ENCODE peak calls at places on chromosomes 5 and 9, in six cellular contexts. One of them, this sample, is unnamed.

GRCh38 chr9:91255327-91255726 is 106.4 kb downstream of the AUH start:
- DNase-seq in mucosa of descending colon: no peak
- DNase-seq in WTC11: no peak
- DNase-seq in stimulated activated CD4-positive, alpha-beta T cell treated with anti-CD3 and anti-CD28 coated beads, Interleukin-2, amount 100 ng/mL, for 24 hours: no peak
- DNase-seq in SIG-M5: no peak
- DNase-seq in left cardiac atrium: no peak
- DNase-seq in this sample: no peak

GRCh38 chr5:156094001-156094400 is 233.0 kb upstream of the SGCD start:
- DNase-seq in stimulated activated CD4-positive, alpha-beta T cell treated with anti-CD3 and anti-CD28 coated beads, Interleukin-2, amount 100 ng/mL, for 24 hours: no peak
- DNase-seq in WTC11: peak
- DNase-seq in mucosa of descending colon: no peak
- DNase-seq in left cardiac atrium: peak
- DNase-seq in SIG-M5: no peak
- DNase-seq in this sample: no peak

GRCh38 chr9:34518110-34518616 is 4.6 kb downstream of the ENHO start:
- DNase-seq in left cardiac atrium: no peak
- DNase-seq in stimulated activated CD4-positive, alpha-beta T cell treated with anti-CD3 and anti-CD28 coated beads, Interleukin-2, amount 100 ng/mL, for 24 hours: no peak
- DNase-seq in WTC11: no peak
- DNase-seq in SIG-M5: no peak
- DNase-seq in mucosa of descending colon: no peak
- DNase-seq in this sample: peak

GRCh38 chr5:92401492-92401891 is 1018.4 kb upstream of the ARRDC3 start:
- DNase-seq in left cardiac atrium: no peak
- DNase-seq in stimulated activated CD4-positive, alpha-beta T cell treated with anti-CD3 and anti-CD28 coated beads, Interleukin-2, amount 100 ng/mL, for 24 hours: no peak
- DNase-seq in mucosa of descending colon: no peak
- DNase-seq in WTC11: no peak
- DNase-seq in SIG-M5: no peak
- DNase-seq in this sample: no peak

GRCh38 chr9:114012126-114012525 is 66.0 kb downstream of the AMBP start:
- DNase-seq in stimulated activated CD4-positive, alpha-beta T cell treated with anti-CD3 and anti-CD28 coated beads, Interleukin-2, amount 100 ng/mL, for 24 hours: no peak
- DNase-seq in SIG-M5: no peak
- DNase-seq in WTC11: no peak
- DNase-seq in left cardiac atrium: no peak
- DNase-seq in mucosa of descending colon: no peak
- DNase-seq in this sample: peak

GRCh38 chr9:98488578-98489312 is 220.0 kb downstream of the GABBR2 start:
- DNase-seq in WTC11: no peak
- DNase-seq in left cardiac atrium: no peak
- DNase-seq in SIG-M5: no peak
- DNase-seq in mucosa of descending colon: no peak
- DNase-seq in stimulated activated CD4-positive, alpha-beta T cell treated with anti-CD3 and anti-CD28 coated beads, Interleukin-2, amount 100 ng/mL, for 24 hours: no peak
- DNase-seq in this sample: no peak

GRCh38 chr5:27402828-27403227 is 364.4 kb upstream of the CDH9 start:
- DNase-seq in mucosa of descending colon: no peak
- DNase-seq in WTC11: no peak
- DNase-seq in stimulated activated CD4-positive, alpha-beta T cell treated with anti-CD3 and anti-CD28 coated beads, Interleukin-2, amount 100 ng/mL, for 24 hours: no peak
- DNase-seq in SIG-M5: no peak
- DNase-seq in left cardiac atrium: no peak
- DNase-seq in this sample: no peak

GRCh38 chr9:133534346-133535284 is at the start of gene ADAMTSL2:
- DNase-seq in stimulated activated CD4-positive, alpha-beta T cell treated with anti-CD3 and anti-CD28 coated beads, Interleukin-2, amount 100 ng/mL, for 24 hours: peak
- DNase-seq in mucosa of descending colon: peak
- DNase-seq in SIG-M5: no peak
- DNase-seq in WTC11: peak
- DNase-seq in left cardiac atrium: peak
- DNase-seq in this sample: peak

GRCh38 chr5:56947052-56947451 is 4.9 kb downstream of the MIER3 start:
- DNase-seq in WTC11: no peak
- DNase-seq in stimulated activated CD4-positive, alpha-beta T cell treated with anti-CD3 and anti-CD28 coated beads, Interleukin-2, amount 100 ng/mL, for 24 hours: no peak
- DNase-seq in SIG-M5: no peak
- DNase-seq in mucosa of descending colon: no peak
- DNase-seq in left cardiac atrium: no peak
- DNase-seq in this sample: no peak

GRCh38 chr9:16653491-16654407 is 216.7 kb downstream of the BNC2 start:
- DNase-seq in left cardiac atrium: no peak
- DNase-seq in mucosa of descending colon: no peak
- DNase-seq in stimulated activated CD4-positive, alpha-beta T cell treated with anti-CD3 and anti-CD28 coated beads, Interleukin-2, amount 100 ng/mL, for 24 hours: no peak
- DNase-seq in WTC11: no peak
- DNase-seq in SIG-M5: no peak
- DNase-seq in this sample: peak

GRCh38 chr5:128498844-128499455 is 39.1 kb downstream of the FBN2 start:
- DNase-seq in SIG-M5: no peak
- DNase-seq in left cardiac atrium: no peak
- DNase-seq in WTC11: no peak
- DNase-seq in mucosa of descending colon: no peak
- DNase-seq in stimulated activated CD4-positive, alpha-beta T cell treated with anti-CD3 and anti-CD28 coated beads, Interleukin-2, amount 100 ng/mL, for 24 hours: no peak
- DNase-seq in this sample: no peak

GRCh38 chr5:102591650-102592049 is 92.8 kb upstream of the SLCO6A1 start:
- DNase-seq in mucosa of descending colon: no peak
- DNase-seq in WTC11: no peak
- DNase-seq in SIG-M5: no peak
- DNase-seq in stimulated activated CD4-positive, alpha-beta T cell treated with anti-CD3 and anti-CD28 coated beads, Interleukin-2, amount 100 ng/mL, for 24 hours: no peak
- DNase-seq in left cardiac atrium: no peak
- DNase-seq in this sample: no peak

GRCh38 chr5:8568858-8569257 is 699.9 kb downstream of the MTRR start:
- DNase-seq in stimulated activated CD4-positive, alpha-beta T cell treated with anti-CD3 and anti-CD28 coated beads, Interleukin-2, amount 100 ng/mL, for 24 hours: no peak
- DNase-seq in left cardiac atrium: no peak
- DNase-seq in WTC11: no peak
- DNase-seq in SIG-M5: no peak
- DNase-seq in mucosa of descending colon: no peak
- DNase-seq in this sample: no peak

GRCh38 chr9:127162567-127163365 is 40.3 kb upstream of the ANGPTL2 start:
- DNase-seq in SIG-M5: no peak
- DNase-seq in stimulated activated CD4-positive, alpha-beta T cell treated with anti-CD3 and anti-CD28 coated beads, Interleukin-2, amount 100 ng/mL, for 24 hours: no peak
- DNase-seq in WTC11: no peak
- DNase-seq in mucosa of descending colon: no peak
- DNase-seq in left cardiac atrium: no peak
- DNase-seq in this sample: peak

GRCh38 chr5:118397231-118397630 is 591.1 kb downstream of the DTWD2 start:
- DNase-seq in WTC11: no peak
- DNase-seq in mucosa of descending colon: no peak
- DNase-seq in SIG-M5: no peak
- DNase-seq in stimulated activated CD4-positive, alpha-beta T cell treated with anti-CD3 and anti-CD28 coated beads, Interleukin-2, amount 100 ng/mL, for 24 hours: no peak
- DNase-seq in left cardiac atrium: no peak
- DNase-seq in this sample: no peak

GRCh38 chr5:164475339-164475977 is 970.0 kb downstream of the MAT2B start:
- DNase-seq in left cardiac atrium: no peak
- DNase-seq in SIG-M5: no peak
- DNase-seq in mucosa of descending colon: no peak
- DNase-seq in WTC11: no peak
- DNase-seq in stimulated activated CD4-positive, alpha-beta T cell treated with anti-CD3 and anti-CD28 coated beads, Interleukin-2, amount 100 ng/mL, for 24 hours: no peak
- DNase-seq in this sample: no peak

GRCh38 chr5:16690243-16690839 is 73.5 kb upstream of the RETREG1 start:
- DNase-seq in SIG-M5: no peak
- DNase-seq in stimulated activated CD4-positive, alpha-beta T cell treated with anti-CD3 and anti-CD28 coated beads, Interleukin-2, amount 100 ng/mL, for 24 hours: no peak
- DNase-seq in mucosa of descending colon: no peak
- DNase-seq in WTC11: peak
- DNase-seq in left cardiac atrium: no peak
- DNase-seq in this sample: no peak

GRCh38 chr5:56922922-56923321 is 13.5 kb downstream of the SETD9 start:
- DNase-seq in SIG-M5: no peak
- DNase-seq in left cardiac atrium: no peak
- DNase-seq in WTC11: no peak
- DNase-seq in mucosa of descending colon: no peak
- DNase-seq in stimulated activated CD4-positive, alpha-beta T cell treated with anti-CD3 and anti-CD28 coated beads, Interleukin-2, amount 100 ng/mL, for 24 hours: no peak
- DNase-seq in this sample: no peak

GRCh38 chr9:93184439-93185221 is 691 bp downstream of the WNK2 start:
- DNase-seq in SIG-M5: no peak
- DNase-seq in WTC11: peak
- DNase-seq in left cardiac atrium: no peak
- DNase-seq in stimulated activated CD4-positive, alpha-beta T cell treated with anti-CD3 and anti-CD28 coated beads, Interleukin-2, amount 100 ng/mL, for 24 hours: no peak
- DNase-seq in mucosa of descending colon: peak
- DNase-seq in this sample: no peak

GRCh38 chr5:90474235-90475107 is at the start of the genes MBLAC2 and POLR3G:
- DNase-seq in left cardiac atrium: peak
- DNase-seq in SIG-M5: peak
- DNase-seq in WTC11: peak
- DNase-seq in mucosa of descending colon: peak
- DNase-seq in stimulated activated CD4-positive, alpha-beta T cell treated with anti-CD3 and anti-CD28 coated beads, Interleukin-2, amount 100 ng/mL, for 24 hours: peak
- DNase-seq in this sample: peak

GRCh38 chr5:177010150-177010549 is 3.6 kb upstream of the UIMC1 start:
- DNase-seq in mucosa of descending colon: no peak
- DNase-seq in SIG-M5: no peak
- DNase-seq in left cardiac atrium: no peak
- DNase-seq in WTC11: no peak
- DNase-seq in stimulated activated CD4-positive, alpha-beta T cell treated with anti-CD3 and anti-CD28 coated beads, Interleukin-2, amount 100 ng/mL, for 24 hours: no peak
- DNase-seq in this sample: no peak

GRCh38 chr5:156486394-156487238 is 159.7 kb downstream of the SGCD start:
- DNase-seq in SIG-M5: no peak
- DNase-seq in stimulated activated CD4-positive, alpha-beta T cell treated with anti-CD3 and anti-CD28 coated beads, Interleukin-2, amount 100 ng/mL, for 24 hours: no peak
- DNase-seq in left cardiac atrium: no peak
- DNase-seq in WTC11: no peak
- DNase-seq in mucosa of descending colon: no peak
- DNase-seq in this sample: no peak

GRCh38 chr5:86861514-86861913 is 243.8 kb downstream of the COX7C start:
- DNase-seq in WTC11: no peak
- DNase-seq in mucosa of descending colon: no peak
- DNase-seq in left cardiac atrium: no peak
- DNase-seq in stimulated activated CD4-positive, alpha-beta T cell treated with anti-CD3 and anti-CD28 coated beads, Interleukin-2, amount 100 ng/mL, for 24 hours: no peak
- DNase-seq in SIG-M5: no peak
- DNase-seq in this sample: no peak

GRCh38 chr5:68395844-68396523 is 180.4 kb downstream of the PIK3R1 start:
- DNase-seq in stimulated activated CD4-positive, alpha-beta T cell treated with anti-CD3 and anti-CD28 coated beads, Interleukin-2, amount 100 ng/mL, for 24 hours: no peak
- DNase-seq in SIG-M5: no peak
- DNase-seq in WTC11: no peak
- DNase-seq in left cardiac atrium: no peak
- DNase-seq in mucosa of descending colon: peak
- DNase-seq in this sample: no peak

GRCh38 chr5:138037907-138038633 is 5.2 kb upstream of the FAM13B start:
- DNase-seq in left cardiac atrium: no peak
- DNase-seq in SIG-M5: no peak
- DNase-seq in stimulated activated CD4-positive, alpha-beta T cell treated with anti-CD3 and anti-CD28 coated beads, Interleukin-2, amount 100 ng/mL, for 24 hours: no peak
- DNase-seq in WTC11: no peak
- DNase-seq in mucosa of descending colon: no peak
- DNase-seq in this sample: no peak

GRCh38 chr5:68962632-68963484 is 131.0 kb upstream of the SLC30A5 start:
- DNase-seq in SIG-M5: no peak
- DNase-seq in mucosa of descending colon: peak
- DNase-seq in left cardiac atrium: peak
- DNase-seq in stimulated activated CD4-positive, alpha-beta T cell treated with anti-CD3 and anti-CD28 coated beads, Interleukin-2, amount 100 ng/mL, for 24 hours: no peak
- DNase-seq in WTC11: peak
- DNase-seq in this sample: peak

This sample was measured in sigmoid colon.